ENCODE peak calls at places on chromosomes 7 and 10, in four cellular contexts. F is body of pancreas, U is A549, E is thyroid gland. J is an unnamed sample.
A peak's percentile ranks its signal among the peaks of the same experiment; 100 is the strongest.

GRCh38 chr10:9102026-9102425 is 1047.5 kb downstream of the GATA3 start:
- DNase-seq in U (no peak), E (no peak), F (no peak), J (no peak)

GRCh38 chr10:15344876-15345285 is 26.2 kb downstream of the FAM171A1 start:
- DNase-seq in E (no peak), F (peak; percentile 29), U (no peak), J (no peak)

GRCh38 chr7:28939844-28940243 is 18.3 kb downstream of the TRIL start:
- DNase-seq in F (no peak), U (no peak), E (no peak), J (no peak)

GRCh38 chr10:93894516-93895378 is 969 bp downstream of the SLC35G1 start:
- DNase-seq in U (no peak), E (no peak), F (no peak), J (no peak)

GRCh38 chr7:44068054-44068453 is 2.7 kb upstream of the PGAM2 start:
- DNase-seq in E (no peak), F (peak; percentile 25), U (no peak), J (no peak)

GRCh38 chr7:159004411-159004810 is 140.3 kb downstream of the VIPR2 start:
- DNase-seq in E (no peak), F (no peak), U (no peak), J (no peak)

GRCh38 chr10:6473901-6474370 is 106.1 kb downstream of the PRKCQ start:
- DNase-seq in F (no peak), E (peak; percentile 78), U (no peak), J (no peak)

GRCh38 chr7:128102490-128103291 is 71.5 kb upstream of the LRRC4 start:
- DNase-seq in U (no peak), E (no peak), F (no peak), J (no peak)

GRCh38 chr10:71270301-71270777 is 48.7 kb upstream of the SLC29A3 start:
- DNase-seq in E (peak; percentile 39), U (peak; percentile 91), F (peak; percentile 72), J (peak; percentile 76)

GRCh38 chr7:150336746-150337145 is 4.7 kb downstream of the RARRES2 start:
- DNase-seq in U (no peak), E (no peak), F (no peak), J (no peak)

GRCh38 chr7:31633894-31634494 is 53.0 kb upstream of the PPP1R17 start:
- DNase-seq in E (peak; percentile 17), U (peak; percentile 47), F (peak; percentile 78), J (peak; percentile 20)

GRCh38 chr7:64874562-64875250 is 28.4 kb upstream of the ZNF273 start:
- DNase-seq in E (no peak), F (no peak), U (no peak), J (no peak)

GRCh38 chr7:19175241-19175640 is 30.0 kb upstream of the FERD3L start:
- DNase-seq in E (no peak), U (no peak), F (no peak), J (no peak)

GRCh38 chr7:39073432-39073831 is 95.7 kb downstream of the POU6F2 start:
- DNase-seq in U (no peak), F (no peak), E (peak; percentile 3), J (no peak)

GRCh38 chr10:93030409-93030808 is 30.2 kb upstream of the CYP26C1 start:
- DNase-seq in E (no peak), U (peak; percentile 28), F (no peak), J (no peak)

GRCh38 chr7:14837216-14837615 is 65.3 kb downstream of the DGKB start:
- DNase-seq in U (no peak), E (no peak), F (no peak), J (no peak)

GRCh38 chr10:52314822-52315552 is 906 bp downstream of the DKK1 start:
- DNase-seq in U (peak; percentile 13), F (peak; percentile 13), E (peak; percentile 3), J (no peak)

GRCh38 chr7:100867040-100867795 is at the start of gene TRIP6:
- DNase-seq in F (peak; percentile 85), E (peak; percentile 94), U (peak; percentile 93), J (peak; percentile 97)

GRCh38 chr10:49599546-49599945 is 10.6 kb upstream of the SLC18A3 start:
- DNase-seq in E (no peak), U (no peak), F (no peak), J (no peak)

GRCh38 chr7:100483728-100484635 is at the start of gene NYAP1:
- DNase-seq in E (peak; percentile 59), F (peak; percentile 68), U (peak; percentile 55), J (peak; percentile 79)

GRCh38 chr7:42886129-42886528 is 25.7 kb downstream of the C7orf25 start:
- DNase-seq in E (no peak), U (no peak), F (no peak), J (no peak)

GRCh38 chr7:88001744-88002530 is 67.9 kb downstream of the ADAM22 start:
- DNase-seq in E (no peak), U (no peak), F (no peak), J (no peak)

GRCh38 chr10:12844796-12845524 is 156.6 kb downstream of the CCDC3 start:
- DNase-seq in U (peak; percentile 45), E (peak; percentile 73), F (no peak), J (peak; percentile 63)

GRCh38 chr7:22610871-22611757 is 111.1 kb upstream of the STEAP1B start:
- DNase-seq in U (no peak), F (no peak), E (no peak), J (no peak)

GRCh38 chr10:31782701-31783100 is 145.9 kb downstream of the ARHGAP12 start:
- DNase-seq in U (no peak), F (peak; percentile 53), E (no peak), J (no peak)

GRCh38 chr10:113493195-113493594 is 59.7 kb upstream of the HABP2 start:
- DNase-seq in F (no peak), E (no peak), U (no peak), J (no peak)

GRCh38 chr7:84060760-84061261 is 133.8 kb downstream of the SEMA3A start:
- DNase-seq in U (peak; percentile 10), E (no peak), F (no peak), J (no peak)

GRCh38 chr7:44615149-44615611 is 8.8 kb downstream of the OGDH start:
- DNase-seq in E (peak; percentile 45), F (no peak), U (no peak), J (no peak)

GRCh38 chr10:132489053-132489703 is 48.4 kb upstream of the INPP5A start:
- DNase-seq in E (no peak), U (no peak), F (no peak), J (peak; percentile 40)

GRCh38 chr7:16670021-16670420 is 24.0 kb downstream of the BZW2 start:
- DNase-seq in F (no peak), U (no peak), E (no peak), J (no peak)

GRCh38 chr10:7211857-7212577 is 198.8 kb downstream of the SFMBT2 start:
- DNase-seq in E (peak; percentile 41), U (no peak), F (no peak), J (no peak)

GRCh38 chr7:30888783-30889182 is 22.9 kb upstream of the AQP1 start:
- DNase-seq in U (no peak), E (peak; percentile 84), F (no peak), J (no peak)

GRCh38 chr10:128958881-128959690 is 508.0 kb upstream of the MGMT start:
- DNase-seq in U (no peak), E (no peak), F (no peak), J (no peak)

GRCh38 chr7:126856691-126857291 is 395.9 kb downstream of the GRM8 start:
- DNase-seq in U (no peak), F (no peak), E (no peak), J (no peak)

GRCh38 chr7:41911792-41912191 is 208.9 kb upstream of the INHBA start:
- DNase-seq in U (no peak), F (no peak), E (no peak), J (no peak)

GRCh38 chr7:99011706-99012404 is 132.1 kb downstream of the SMURF1 start:
- DNase-seq in F (no peak), U (no peak), E (no peak), J (no peak)

GRCh38 chr7:99012722-99013121 is 131.2 kb downstream of the SMURF1 start:
- DNase-seq in E (no peak), U (no peak), F (no peak), J (no peak)

GRCh38 chr7:99016196-99016595 is 127.7 kb downstream of the SMURF1 start:
- DNase-seq in U (no peak), F (no peak), E (no peak), J (no peak)

GRCh38 chr7:99013266-99014112 is 130.4 kb downstream of the SMURF1 start:
- DNase-seq in U (no peak), F (no peak), E (no peak), J (peak; percentile 9)

GRCh38 chr7:99014113-99014985 is 129.6 kb downstream of the SMURF1 start:
- DNase-seq in U (no peak), E (no peak), F (no peak), J (no peak)
- TF ChIP-seq POLR2A in U (no peak), E (no peak), F (no peak), J (no peak)

GRCh38 chr10:26835025-26835424 is 25.7 kb downstream of the ABI1 start:
- DNase-seq in F (no peak), U (no peak), E (no peak), J (no peak)

GRCh38 chr10:26837139-26837538 is 23.6 kb downstream of the ABI1 start:
- DNase-seq in U (no peak), E (no peak), F (no peak), J (no peak)

GRCh38 chr10:26829810-26830515 is 30.8 kb downstream of the ABI1 start:
- DNase-seq in E (no peak), F (no peak), U (no peak), J (no peak)

DNA sequence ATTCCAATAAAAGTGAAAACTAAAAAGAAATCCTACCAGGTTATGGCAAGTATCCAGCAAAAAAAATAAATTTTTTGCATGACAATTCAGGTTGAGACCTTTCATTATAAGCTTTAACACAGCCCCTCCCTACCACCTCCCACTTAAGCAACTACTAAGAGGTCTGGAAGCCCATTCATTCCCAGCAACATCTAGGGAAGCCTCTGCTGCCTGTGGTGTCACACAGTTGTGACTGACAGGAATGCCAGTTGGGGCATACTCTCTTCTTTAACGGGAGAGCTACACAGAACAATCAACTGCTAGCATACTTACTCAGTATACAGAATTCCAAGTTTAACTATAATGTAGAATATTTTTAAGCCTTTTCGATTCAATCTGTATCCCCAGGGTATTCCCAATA is 27.8 kb downstream of the ABI1 start:
- DNase-seq in U (no peak), E (no peak), F (no peak), J (no peak)
- H3K9me3 ChIP-seq in U (no peaks in the 10 kb centered on the region), E (no peaks in the 10 kb centered on the region), F (no peaks in the 10 kb centered on the region), J (no peaks in the 10 kb centered on the region)

GRCh38 chr10:35916791-35917190 is 274.7 kb upstream of the FZD8 start:
- DNase-seq in F (no peak), E (no peak), U (no peak), J (no peak)
- TF ChIP-seq CTCF in F (peak; percentile 6), E (no peak), U (no peak), J (no peak)

DNA sequence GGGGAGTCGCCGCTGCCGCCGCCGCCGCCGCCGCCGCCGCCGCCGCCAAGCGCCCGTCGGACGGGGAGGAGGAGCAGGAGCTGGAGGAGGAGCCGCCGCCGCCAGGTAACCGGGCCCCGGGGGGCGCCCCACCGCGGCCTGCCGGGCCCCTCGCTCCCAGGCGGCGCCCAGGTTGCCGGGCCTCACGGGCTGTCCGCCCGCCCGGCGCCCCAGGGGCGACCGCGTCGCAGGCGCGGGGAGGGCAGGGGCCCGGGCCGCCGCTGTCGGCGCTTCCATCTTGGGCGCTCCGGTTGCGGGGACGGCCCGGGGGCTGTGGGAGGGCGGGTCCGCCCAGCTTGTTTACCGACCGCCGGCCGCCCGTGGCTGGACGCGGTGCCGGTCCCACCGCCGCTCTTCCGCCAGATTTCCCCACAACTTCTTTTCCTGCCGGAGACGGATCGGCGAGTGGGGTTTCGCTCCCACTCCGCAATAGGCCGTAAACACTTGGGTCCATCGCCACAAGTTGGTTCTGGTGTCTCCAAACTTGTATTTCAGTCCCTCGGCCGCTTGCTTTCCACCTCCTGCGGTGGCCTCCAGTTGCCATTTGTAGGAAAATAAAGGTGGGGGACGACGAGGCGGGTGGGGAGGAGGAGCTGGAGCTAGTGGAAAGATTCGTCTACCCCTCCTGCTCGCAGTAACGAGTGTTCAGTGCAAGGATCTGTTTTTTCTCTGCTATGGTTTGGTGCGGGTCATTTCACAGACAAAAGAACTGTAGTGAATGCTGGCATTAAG is 24.6 kb upstream of the ZRANB1 start:
- DNase-seq in F (peak; percentile 54), U (peak; percentile 51), E (peak; percentile 64), J (peak; percentile 39)
- TF ChIP-seq POLR2A in F (no peak), U (no peak), E (no peak), J (peak; percentile 36)

J was measured in uterus.